ENCODE peak calls at places on chromosomes 4 and X, in six cellular contexts. N, O, I, H, R and C are unnamed samples.

GRCh38 chrX:29172880-29173279 is 585.6 kb downstream of the IL1RAPL1 start:
- DNase-seq in O (no peak), H (no peak), N (no peak), I (no peak), R (no peak), C (no peak)

GRCh38 chr4:212438-213174 is 88.3 kb downstream of the ZNF718 start:
- DNase-seq in I (no peak), O (peak; percentile 63), H (peak; percentile 88), N (peak; percentile 82), R (peak; percentile 23), C (no peak)

GRCh38 chr4:89021678-89022077 is 35.3 kb downstream of the FAM13A start:
- DNase-seq in R (no peak), H (no peak), I (no peak), N (no peak), O (no peak), C (no peak)

GRCh38 chr4:182711211-182711610 is 206.0 kb downstream of the DCTD start:
- DNase-seq in R (no peak), O (no peak), I (no peak), N (no peak), H (no peak), C (no peak)

GRCh38 chr4:107683873-107684272 is 36.2 kb downstream of the PAPSS1 start:
- DNase-seq in R (no peak), O (no peak), I (no peak), H (no peak), N (no peak), C (no peak)

GRCh38 chrX:50073601-50074000 is 127.2 kb downstream of the AKAP4 start:
- DNase-seq in I (no peak), O (no peak), H (no peak), R (no peak), N (no peak), C (no peak)

GRCh38 chr4:109183851-109184345 is 118.6 kb downstream of the COL25A1 start:
- DNase-seq in O (no peak), I (no peak), R (no peak), N (no peak), H (no peak), C (no peak)

GRCh38 chr4:105605493-105605892 is 53.1 kb downstream of the ARHGEF38 start:
- DNase-seq in R (no peak), N (no peak), H (no peak), O (no peak), I (no peak), C (no peak)

GRCh38 chr4:60814549-60814948 is 385.6 kb upstream of the ADGRL3 start:
- DNase-seq in N (no peak), R (no peak), I (no peak), O (no peak), H (no peak), C (no peak)

GRCh38 chr4:145530662-145531061 is 49.0 kb downstream of the SMAD1 start:
- DNase-seq in O (no peak), H (no peak), R (no peak), I (no peak), N (no peak), C (no peak)

GRCh38 chrX:22081475-22082092 is 49.5 kb downstream of the PHEX start:
- DNase-seq in H (peak; percentile 41), N (peak; percentile 56), I (no peak), R (no peak), O (peak; percentile 1), C (peak; percentile 78)

GRCh38 chr4:68905598-68906237 is 45.9 kb downstream of the UGT2A3 start:
- DNase-seq in I (no peak), O (no peak), N (no peak), R (no peak), H (peak; percentile 26), C (peak; percentile 80)

GRCh38 chr4:125758438-125758837 is 443.7 kb downstream of the FAT4 start:
- DNase-seq in I (no peak), N (no peak), R (no peak), O (no peak), H (no peak), C (no peak)

GRCh38 chr4:40686081-40686913 is 56.6 kb upstream of the RBM47 start:
- DNase-seq in R (no peak), H (no peak), N (no peak), O (no peak), I (no peak), C (no peak)

GRCh38 chr4:109702950-109703663 is at the start of gene CASP6:
- DNase-seq in I (peak; percentile 26), N (peak; percentile 81), O (peak; percentile 66), H (peak; percentile 86), R (peak; percentile 73), C (peak; percentile 93)

GRCh38 chrX:47936224-47936939 is 67.4 kb downstream of the ZNF182 start:
- DNase-seq in H (peak; percentile 5), I (no peak), R (no peak), N (no peak), O (no peak), C (no peak)

GRCh38 chr4:153555730-153556440 is 89.7 kb downstream of the TMEM131L start:
- DNase-seq in N (no peak), O (no peak), R (no peak), H (peak; percentile 29), I (no peak), C (no peak)

GRCh38 chr4:113106076-113106475 is 56.6 kb downstream of the ANK2 start:
- DNase-seq in O (peak; percentile 72), N (no peak), R (no peak), I (peak; percentile 2), H (peak; percentile 19), C (peak; percentile 17)

GRCh38 chr4:90145331-90145730 is 18.1 kb downstream of the CCSER1 start:
- DNase-seq in I (no peak), N (no peak), H (no peak), R (no peak), O (no peak), C (no peak)